ENCODE peak calls at places on chromosome 3, in four cellular contexts. One of them, this sample, is unnamed.

GRCh38 chr3:3800685-3801509 is 1.7 kb downstream of the LRRN1 start:
- DNase-seq in body of pancreas: peak
- DNase-seq in Calu3: peak
- DNase-seq in HEK293T: no peak
- DNase-seq in this sample: peak

GRCh38 chr3:160018959-160019358 is 30.3 kb downstream of the IL12A start:
- DNase-seq in body of pancreas: no peak
- DNase-seq in Calu3: no peak
- DNase-seq in HEK293T: no peak
- DNase-seq in this sample: no peak

GRCh38 chr3:126523745-126524428 is at the start of gene CHST13:
- DNase-seq in body of pancreas: peak
- DNase-seq in Calu3: peak
- DNase-seq in HEK293T: peak
- DNase-seq in this sample: peak

GRCh38 chr3:120017692-120018091 is 76.6 kb downstream of the GSK3B start:
- DNase-seq in body of pancreas: no peak
- DNase-seq in Calu3: no peak
- DNase-seq in HEK293T: no peak
- DNase-seq in this sample: no peak

GRCh38 chr3:69869643-69870042 is 129.9 kb upstream of the SAMMSON start:
- DNase-seq in body of pancreas: no peak
- DNase-seq in Calu3: no peak
- DNase-seq in HEK293T: no peak
- DNase-seq in this sample: no peak

GRCh38 chr3:134795776-134796312 is 784 bp downstream of the EPHB1 start:
- DNase-seq in body of pancreas: no peak
- DNase-seq in Calu3: no peak
- DNase-seq in HEK293T: peak
- DNase-seq in this sample: no peak

GRCh38 chr3:124634210-124635168 is 95.8 kb upstream of the UMPS start:
- DNase-seq in body of pancreas: no peak
- DNase-seq in Calu3: peak
- DNase-seq in HEK293T: no peak
- DNase-seq in this sample: peak

GRCh38 chr3:73255609-73256029 is 194.2 kb downstream of the EBLN2 start:
- DNase-seq in body of pancreas: no peak
- DNase-seq in Calu3: peak
- DNase-seq in HEK293T: peak
- DNase-seq in this sample: peak

GRCh38 chr3:187616307-187616939 is 53.8 kb downstream of the SST start:
- DNase-seq in body of pancreas: peak
- DNase-seq in Calu3: peak
- DNase-seq in HEK293T: peak
- DNase-seq in this sample: peak

GRCh38 chr3:196756738-196757137 is 17.1 kb downstream of the PAK2 start:
- DNase-seq in body of pancreas: no peak
- DNase-seq in Calu3: no peak
- DNase-seq in HEK293T: no peak
- DNase-seq in this sample: no peak

GRCh38 chr3:37115451-37115850 is 58.9 kb downstream of the LRRFIP2 start:
- DNase-seq in body of pancreas: no peak
- DNase-seq in Calu3: no peak
- DNase-seq in HEK293T: no peak
- DNase-seq in this sample: no peak

GRCh38 chr3:124992041-124992440 is 57.5 kb upstream of the MUC13 start:
- DNase-seq in body of pancreas: no peak
- DNase-seq in Calu3: no peak
- DNase-seq in HEK293T: no peak
- DNase-seq in this sample: peak

GRCh38 chr3:71902258-71903128 is 117.5 kb upstream of the PROK2 start:
- DNase-seq in body of pancreas: no peak
- DNase-seq in Calu3: no peak
- DNase-seq in HEK293T: no peak
- DNase-seq in this sample: no peak

GRCh38 chr3:115617573-115617972 is 5.7 kb upstream of the GAP43 start:
- DNase-seq in body of pancreas: no peak
- DNase-seq in Calu3: no peak
- DNase-seq in HEK293T: no peak
- DNase-seq in this sample: no peak

GRCh38 chr3:17605934-17606333 is 136.5 kb downstream of the TBC1D5 start:
- DNase-seq in body of pancreas: no peak
- DNase-seq in Calu3: no peak
- DNase-seq in HEK293T: no peak
- DNase-seq in this sample: no peak